ENCODE peak calls at places on chromosomes 7 and 10, in six cellular contexts. One of them, this sample, is unnamed.

GRCh38 chr10:21364196-21365114 is 161.0 kb downstream of the SKIDA1 start:
- DNase-seq in prostate gland: no peak
- DNase-seq in Karpas-422: no peak
- DNase-seq in activated T-cell treated with anti-CD3 and anti-CD28 coated beads, Interleukin-2, amount 50 U/mL, for 24 hours: no peak
- DNase-seq in erythroblast: no peak
- DNase-seq in GM23338: peak; percentile 85
- DNase-seq in this sample: peak; percentile 98

GRCh38 chr10:12408472-12408871 is 59.1 kb downstream of the CAMK1D start:
- DNase-seq in GM23338: no peak
- DNase-seq in erythroblast: no peak
- DNase-seq in prostate gland: no peak
- DNase-seq in activated T-cell treated with anti-CD3 and anti-CD28 coated beads, Interleukin-2, amount 50 U/mL, for 24 hours: no peak
- DNase-seq in Karpas-422: no peak
- DNase-seq in this sample: no peak

GRCh38 chr10:44402465-44403205 is 17.7 kb upstream of the CXCL12 start:
- DNase-seq in prostate gland: no peak
- DNase-seq in GM23338: no peak
- DNase-seq in erythroblast: no peak
- DNase-seq in Karpas-422: peak; percentile 25
- DNase-seq in activated T-cell treated with anti-CD3 and anti-CD28 coated beads, Interleukin-2, amount 50 U/mL, for 24 hours: no peak
- DNase-seq in this sample: no peak

GRCh38 chr7:79949778-79950177 is 184.9 kb upstream of the GNAI1 start:
- DNase-seq in GM23338: peak; percentile 11
- DNase-seq in activated T-cell treated with anti-CD3 and anti-CD28 coated beads, Interleukin-2, amount 50 U/mL, for 24 hours: no peak
- DNase-seq in erythroblast: no peak
- DNase-seq in prostate gland: no peak
- DNase-seq in Karpas-422: no peak
- DNase-seq in this sample: no peak

GRCh38 chr10:103575416-103576075 is 82.0 kb downstream of the NEURL1 start:
- DNase-seq in prostate gland: no peak
- DNase-seq in GM23338: no peak
- DNase-seq in activated T-cell treated with anti-CD3 and anti-CD28 coated beads, Interleukin-2, amount 50 U/mL, for 24 hours: no peak
- DNase-seq in Karpas-422: no peak
- DNase-seq in erythroblast: no peak
- DNase-seq in this sample: no peak

GRCh38 chr10:48604039-48604407 is 850 bp downstream of the ARHGAP22 start:
- DNase-seq in GM23338: no peak
- DNase-seq in activated T-cell treated with anti-CD3 and anti-CD28 coated beads, Interleukin-2, amount 50 U/mL, for 24 hours: no peak
- DNase-seq in erythroblast: no peak
- DNase-seq in Karpas-422: no peak
- DNase-seq in prostate gland: no peak
- DNase-seq in this sample: no peak

GRCh38 chr7:13832346-13832745 is 157.1 kb downstream of the ETV1 start:
- DNase-seq in prostate gland: no peak
- DNase-seq in activated T-cell treated with anti-CD3 and anti-CD28 coated beads, Interleukin-2, amount 50 U/mL, for 24 hours: no peak
- DNase-seq in GM23338: no peak
- DNase-seq in Karpas-422: no peak
- DNase-seq in erythroblast: no peak
- DNase-seq in this sample: no peak

GRCh38 chr10:109922976-109923921 is at the start of gene XPNPEP1:
- DNase-seq in erythroblast: peak; percentile 93
- DNase-seq in Karpas-422: peak; percentile 96
- DNase-seq in GM23338: peak; percentile 84
- DNase-seq in activated T-cell treated with anti-CD3 and anti-CD28 coated beads, Interleukin-2, amount 50 U/mL, for 24 hours: peak; percentile 85
- DNase-seq in prostate gland: peak; percentile 86
- DNase-seq in this sample: peak; percentile 81

GRCh38 chr7:157558061-157558460 is 221.3 kb downstream of the DNAJB6 start:
- DNase-seq in Karpas-422: no peak
- DNase-seq in activated T-cell treated with anti-CD3 and anti-CD28 coated beads, Interleukin-2, amount 50 U/mL, for 24 hours: no peak
- DNase-seq in GM23338: no peak
- DNase-seq in erythroblast: no peak
- DNase-seq in prostate gland: no peak
- DNase-seq in this sample: no peak

GRCh38 chr10:119306964-119307363 is 99.6 kb downstream of the GRK5 start:
- DNase-seq in activated T-cell treated with anti-CD3 and anti-CD28 coated beads, Interleukin-2, amount 50 U/mL, for 24 hours: no peak
- DNase-seq in erythroblast: no peak
- DNase-seq in GM23338: no peak
- DNase-seq in Karpas-422: no peak
- DNase-seq in prostate gland: no peak
- DNase-seq in this sample: peak; percentile 33

GRCh38 chr7:98223898-98224700 is 12.9 kb downstream of the BHLHA15 start:
- DNase-seq in activated T-cell treated with anti-CD3 and anti-CD28 coated beads, Interleukin-2, amount 50 U/mL, for 24 hours: no peak
- DNase-seq in GM23338: no peak
- DNase-seq in erythroblast: no peak
- DNase-seq in prostate gland: no peak
- DNase-seq in Karpas-422: no peak
- DNase-seq in this sample: no peak

GRCh38 chr10:58438986-58439385 is 53.8 kb downstream of the TFAM start:
- DNase-seq in GM23338: no peak
- DNase-seq in activated T-cell treated with anti-CD3 and anti-CD28 coated beads, Interleukin-2, amount 50 U/mL, for 24 hours: no peak
- DNase-seq in Karpas-422: no peak
- DNase-seq in prostate gland: no peak
- DNase-seq in erythroblast: no peak
- DNase-seq in this sample: no peak